ENCODE peak calls at places on chromosomes 12 and 14, in seven cellular contexts. B, L, J, C, O, A and W are unnamed samples.
A peak's percentile ranks its signal among the peaks of the same experiment; 100 is the strongest.

GRCh38 chr12:19316420-19316819 is 122.9 kb upstream of the AEBP2 start:
- DNase-seq in O (peak; percentile 61), C (no peak), B (no peak), L (peak; percentile 26), A (no peak), J (no peak), W (no peak)

GRCh38 chr14:81256289-81256960 is 35.7 kb upstream of the GTF2A1 start:
- DNase-seq in J (peak; percentile 44), C (no peak), B (no peak), L (no peak), A (peak; percentile 6), O (no peak), W (no peak)

GRCh38 chr12:96255077-96255476 is 60.9 kb downstream of the ELK3 start:
- DNase-seq in A (no peak), J (no peak), B (peak; percentile 84), L (peak; percentile 78), O (peak; percentile 58), C (peak; percentile 38), W (no peak)

GRCh38 chr12:13211191-13211858 is 14.8 kb downstream of the EMP1 start:
- DNase-seq in C (no peak), A (no peak), L (peak; percentile 60), B (no peak), J (no peak), O (peak; percentile 60), W (no peak)

GRCh38 chr12:62471734-62472133 is 5.1 kb downstream of the MON2 start:
- DNase-seq in L (no peak), O (no peak), A (no peak), J (no peak), B (no peak), C (no peak), W (no peak)

GRCh38 chr12:85575115-85576096 is 260.8 kb downstream of the RASSF9 start:
- DNase-seq in O (peak; percentile 81), C (peak; percentile 32), L (peak; percentile 69), B (peak; percentile 66), A (peak; percentile 29), J (no peak), W (peak; percentile 25)

GRCh38 chr12:42846782-42847181 is 257.2 kb upstream of the PRICKLE1 start:
- DNase-seq in L (peak; percentile 21), J (no peak), C (no peak), O (peak; percentile 71), B (peak; percentile 51), A (no peak), W (no peak)

GRCh38 chr12:130422676-130423075 is 85.0 kb downstream of the PIWIL1 start:
- DNase-seq in L (no peak), C (no peak), A (no peak), B (no peak), J (no peak), O (no peak), W (no peak)

GRCh38 chr14:96698846-96699543 is 98.2 kb upstream of the VRK1 start:
- DNase-seq in C (no peak), B (no peak), J (no peak), L (no peak), A (peak; percentile 9), O (no peak), W (no peak)

GRCh38 chr12:127165567-127166392 is 1101.2 kb upstream of the TMEM132C start:
- DNase-seq in C (peak; percentile 88), J (no peak), O (peak; percentile 95), B (peak; percentile 75), A (peak; percentile 67), L (peak; percentile 86), W (peak; percentile 26)

GRCh38 chr12:83261998-83262397 is 575.3 kb downstream of the TMTC2 start:
- DNase-seq in A (no peak), B (no peak), L (no peak), O (no peak), C (no peak), J (no peak), W (no peak)

GRCh38 chr14:34329281-34329680 is 132.8 kb downstream of the SPTSSA start:
- DNase-seq in A (no peak), B (peak; percentile 24), L (no peak), J (no peak), O (no peak), C (no peak), W (no peak)

GRCh38 chr12:103742349-103742784 is 98.7 kb downstream of the NT5DC3 start:
- DNase-seq in B (peak; percentile 18), O (peak; percentile 69), C (peak; percentile 59), A (no peak), L (no peak), J (no peak), W (no peak)

GRCh38 chr12:113328368-113328889 is 6.5 kb downstream of the SLC8B1 start:
- DNase-seq in C (no peak), O (no peak), J (no peak), L (no peak), A (no peak), B (no peak), W (no peak)

GRCh38 chr14:75459099-75459741 is 31.4 kb downstream of the JDP2 start:
- DNase-seq in O (no peak), J (no peak), C (peak; percentile 76), A (peak; percentile 90), L (no peak), B (no peak), W (no peak)

GRCh38 chr12:30926243-30927209 is at the start of gene TSPAN11:
- DNase-seq in B (peak; percentile 28), A (no peak), L (peak; percentile 31), C (no peak), O (peak; percentile 60), J (no peak), W (no peak)

GRCh38 chr12:130444081-130444480 is 106.4 kb downstream of the PIWIL1 start:
- DNase-seq in A (no peak), B (no peak), L (no peak), O (no peak), C (no peak), J (no peak), W (no peak)

GRCh38 chr12:41092115-41092514 is 96.0 kb upstream of the PDZRN4 start:
- DNase-seq in L (no peak), J (no peak), A (no peak), C (no peak), O (no peak), B (no peak), W (no peak)

GRCh38 chr14:70808402-70809237 is 693 bp downstream of the MAP3K9 start:
- DNase-seq in J (no peak), L (no peak), C (peak; percentile 60), A (no peak), O (peak; percentile 23), B (no peak), W (no peak)

GRCh38 chr14:86626530-86626929 is 1096.6 kb downstream of the FLRT2 start:
- DNase-seq in L (no peak), A (no peak), B (no peak), C (no peak), J (no peak), O (no peak), W (no peak)

GRCh38 chr12:54417712-54418440 is 1.2 kb downstream of the ITGA5 start:
- DNase-seq in B (no peak), C (no peak), J (no peak), L (no peak), O (peak; percentile 56), A (no peak), W (no peak)

GRCh38 chr12:67691220-67691619 is 42.7 kb downstream of the DYRK2 start:
- DNase-seq in J (no peak), B (no peak), A (no peak), L (no peak), O (no peak), C (no peak), W (no peak)
- TF ChIP-seq CTCF in J (no peak), B (no peak), A (no peak), L (no peak), O (no peak), C (no peak), W (no peak)

DNA sequence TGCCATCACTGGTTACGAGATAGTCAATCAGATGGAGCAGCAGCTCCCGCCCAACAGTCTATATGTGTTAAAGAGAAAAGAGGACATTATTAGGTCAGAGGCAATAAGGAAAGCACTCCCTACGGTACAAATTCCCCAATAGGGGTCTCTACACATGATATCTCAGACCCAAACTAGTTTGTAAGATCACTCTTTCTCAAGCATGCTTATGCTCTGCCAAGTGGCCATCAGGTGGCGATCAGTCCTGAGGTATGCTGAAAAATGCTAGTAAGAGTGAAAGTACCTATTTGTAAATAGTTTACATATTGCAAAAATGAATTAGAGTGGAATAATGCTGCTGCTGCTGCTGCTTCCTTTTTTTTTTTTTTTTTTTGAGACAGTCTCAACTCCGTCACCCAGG is 61.1 kb downstream of the CPM start:
- DNase-seq in C (no peak), J (peak; percentile 55), A (peak; percentile 44), B (peak; percentile 19), O (no peak), L (peak; percentile 26), W (no peak)
- TF ChIP-seq CTCF in C (no peak), J (peak; percentile 28), A (peak; percentile 29), B (peak; percentile 33), O (peak; percentile 45), L (peak; percentile 48), W (no peak)

GRCh38 chr14:52275372-52275771 is 7.9 kb downstream of the PTGDR start:
- DNase-seq in O (no peak), J (no peak), L (no peak), A (no peak), B (no peak), C (no peak), W (no peak)

GRCh38 chr14:52269100-52269499 is 1.6 kb downstream of the PTGDR start:
- DNase-seq in L (no peak), A (no peak), C (peak; percentile 18), J (no peak), B (no peak), O (no peak), W (no peak)

GRCh38 chr14:52268191-52269061 is 928 bp downstream of the PTGDR start:
- DNase-seq in J (no peak), C (no peak), B (peak; percentile 30), L (peak; percentile 34), O (peak; percentile 69), A (no peak), W (no peak)

GRCh38 chr14:52271538-52271937 is 4.0 kb downstream of the PTGDR start:
- DNase-seq in B (no peak), A (no peak), L (no peak), O (peak; percentile 22), C (no peak), J (no peak), W (no peak)

DNA sequence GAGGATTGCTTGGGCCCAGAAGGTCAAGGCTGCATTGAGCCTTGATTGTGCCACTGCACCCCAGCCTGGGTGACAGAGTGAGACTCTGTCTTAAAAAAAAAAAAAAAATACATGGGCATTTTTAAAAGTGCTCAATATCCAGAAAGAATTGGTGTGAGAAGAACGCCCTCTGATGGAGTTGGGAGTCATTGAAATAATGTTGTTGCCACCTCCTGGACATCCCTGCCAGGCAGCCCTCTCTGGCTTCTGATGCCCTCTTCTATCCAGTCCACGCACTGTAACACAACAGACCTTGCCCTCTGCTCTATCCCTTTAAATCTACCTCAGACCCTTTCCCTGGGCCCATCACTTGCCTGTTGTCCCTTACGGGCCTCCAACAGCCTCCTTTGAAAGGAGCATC is 4.9 kb downstream of the PTGDR start:
- DNase-seq in B (peak; percentile 52), O (peak; percentile 74), C (peak; percentile 48), A (peak; percentile 26), J (no peak), L (peak; percentile 14), W (no peak)
- TF ChIP-seq CTCF in B (peak; percentile 52), O (peak; percentile 31), C (peak; percentile 53), A (peak; percentile 24), J (peak; percentile 42), L (peak; percentile 32), W (no peak)

DNA sequence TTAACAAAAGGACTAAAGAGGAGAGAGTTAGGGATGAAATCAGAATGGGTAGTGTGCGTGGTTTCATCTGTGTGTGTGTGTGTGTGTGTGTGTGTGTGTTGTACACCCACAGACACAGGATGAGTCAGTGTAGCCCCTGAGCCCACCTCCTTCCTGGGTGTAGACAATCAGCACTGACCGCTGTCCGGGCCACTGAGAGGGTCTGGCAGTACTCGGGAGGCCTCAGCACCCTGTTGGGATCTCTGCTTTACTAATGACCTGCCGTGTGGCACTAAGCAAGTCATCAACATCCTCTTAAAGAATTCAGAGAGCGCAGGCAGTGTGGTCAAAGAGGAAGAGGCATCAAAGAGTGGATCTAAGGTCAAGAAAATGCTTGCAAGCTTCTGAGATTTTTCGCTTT is 112.6 kb downstream of the PRMT8 start:
- DNase-seq in A (no peak), B (no peak), O (no peak), C (no peak), J (no peak), L (no peak), W (no peak)
- TF ChIP-seq CTCF in A (no peak), B (no peak), O (no peak), C (no peak), J (no peak), L (no peak), W (no peak)